ENCODE peak calls at places on chromosomes 5 and 9, in seven cellular contexts. One of them, this sample, is unnamed. For H3K4me1, the result is how much of the 10 kb centered on the place peaks cover.

GRCh38 chr5:77152441-77152840 is 58.0 kb upstream of the PDE8B start:
- DNase-seq in stomach: no peak
- DNase-seq in naive thymus-derived CD4-positive, alpha-beta T cell: no peak
- DNase-seq in left lung: no peak
- DNase-seq in SJSA1: no peak
- DNase-seq in spleen: no peak
- DNase-seq in aorta: no peak
- DNase-seq in this sample: no peak

GRCh38 chr9:125343518-125344284 is 82.1 kb downstream of the GAPVD1 start:
- DNase-seq in stomach: no peak
- DNase-seq in naive thymus-derived CD4-positive, alpha-beta T cell: no peak
- DNase-seq in left lung: no peak
- DNase-seq in SJSA1: no peak
- DNase-seq in spleen: no peak
- DNase-seq in aorta: no peak
- DNase-seq in this sample: no peak

GRCh38 chr9:91426123-91426745 is 2.6 kb upstream of the NFIL3 start:
- DNase-seq in stomach: no peak
- DNase-seq in naive thymus-derived CD4-positive, alpha-beta T cell: peak
- DNase-seq in left lung: no peak
- DNase-seq in SJSA1: no peak
- DNase-seq in spleen: no peak
- DNase-seq in aorta: no peak
- DNase-seq in this sample: no peak

GRCh38 chr5:169242175-169242848 is 58.6 kb downstream of the SLIT3 start:
- DNase-seq in stomach: no peak
- DNase-seq in naive thymus-derived CD4-positive, alpha-beta T cell: no peak
- DNase-seq in left lung: no peak
- DNase-seq in SJSA1: no peak
- DNase-seq in spleen: no peak
- DNase-seq in aorta: no peak
- DNase-seq in this sample: no peak

GRCh38 chr5:93755716-93756115 is 14.3 kb upstream of the POU5F2 start:
- DNase-seq in stomach: no peak
- DNase-seq in naive thymus-derived CD4-positive, alpha-beta T cell: no peak
- DNase-seq in left lung: no peak
- DNase-seq in SJSA1: no peak
- DNase-seq in spleen: peak
- DNase-seq in aorta: no peak
- DNase-seq in this sample: no peak

GRCh38 chr5:87398981-87399616 is 13.6 kb downstream of the CCNH start:
- DNase-seq in stomach: no peak
- DNase-seq in naive thymus-derived CD4-positive, alpha-beta T cell: no peak
- DNase-seq in left lung: no peak
- DNase-seq in SJSA1: no peak
- DNase-seq in spleen: no peak
- DNase-seq in aorta: no peak
- DNase-seq in this sample: no peak

GRCh38 chr5:107655836-107656235 is 14.9 kb downstream of the EFNA5 start:
- DNase-seq in stomach: no peak
- DNase-seq in naive thymus-derived CD4-positive, alpha-beta T cell: no peak
- DNase-seq in left lung: no peak
- DNase-seq in SJSA1: no peak
- DNase-seq in spleen: no peak
- DNase-seq in aorta: no peak
- DNase-seq in this sample: no peak

GRCh38 chr9:136644593-136645342 is 17.9 kb upstream of the EGFL7 start:
- DNase-seq in stomach: peak
- DNase-seq in naive thymus-derived CD4-positive, alpha-beta T cell: peak
- DNase-seq in left lung: peak
- DNase-seq in SJSA1: no peak
- DNase-seq in spleen: peak
- DNase-seq in aorta: no peak
- DNase-seq in this sample: peak

GRCh38 chr9:91451431-91452270 is 28.0 kb upstream of the NFIL3 start:
- DNase-seq in stomach: no peak
- DNase-seq in naive thymus-derived CD4-positive, alpha-beta T cell: no peak
- DNase-seq in left lung: no peak
- DNase-seq in SJSA1: no peak
- DNase-seq in spleen: no peak
- DNase-seq in aorta: no peak
- DNase-seq in this sample: no peak

GRCh38 chr9:121275781-121276658 is 8.1 kb downstream of the GSN start:
- DNase-seq in stomach: no peak
- DNase-seq in naive thymus-derived CD4-positive, alpha-beta T cell: no peak
- DNase-seq in left lung: no peak
- DNase-seq in SJSA1: no peak
- DNase-seq in spleen: no peak
- DNase-seq in aorta: no peak
- DNase-seq in this sample: no peak
- H3K4me1 ChIP-seq in stomach: half or more
- H3K4me1 ChIP-seq in naive thymus-derived CD4-positive, alpha-beta T cell: under half
- H3K4me1 ChIP-seq in left lung: half or more
- H3K4me1 ChIP-seq in SJSA1: half or more
- H3K4me1 ChIP-seq in spleen: half or more
- H3K4me1 ChIP-seq in aorta: under half
- H3K4me1 ChIP-seq in this sample: under half

DNA sequence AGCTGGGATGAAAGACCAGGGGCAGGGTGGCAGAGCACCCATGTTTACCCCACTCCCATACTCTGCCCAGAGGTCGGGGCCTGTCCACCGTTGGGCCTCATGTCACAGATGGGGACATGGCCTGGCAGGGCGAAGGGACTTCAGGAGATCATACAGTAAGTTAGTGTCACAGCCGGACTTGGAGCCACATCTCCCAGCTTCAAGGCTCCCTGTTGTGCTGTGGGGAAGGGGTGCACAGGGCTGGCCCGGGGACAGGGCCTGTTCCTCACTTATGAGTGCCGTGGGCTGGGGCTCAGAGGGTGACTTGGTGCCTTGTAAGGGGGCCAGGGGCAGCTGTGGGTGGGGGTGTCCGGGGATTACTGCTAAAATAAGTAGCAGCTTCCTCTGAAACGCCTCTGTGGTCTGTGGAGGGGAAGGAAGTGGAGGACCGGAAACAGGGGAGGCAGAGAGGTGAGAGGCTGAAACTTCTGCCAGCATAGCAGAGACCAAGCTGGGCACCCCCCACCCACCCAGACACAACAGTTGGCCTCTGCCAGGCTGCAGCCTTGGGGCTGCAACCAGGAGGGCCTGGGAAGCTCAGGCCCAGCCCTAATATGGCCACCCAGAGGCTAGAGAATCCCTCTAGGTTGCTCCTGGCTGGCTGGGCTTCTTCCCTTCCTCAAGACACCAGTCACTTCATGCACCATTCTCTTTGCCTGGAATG is 41.1 kb upstream of the NEK6 start:
- DNase-seq in stomach: peak
- DNase-seq in naive thymus-derived CD4-positive, alpha-beta T cell: no peak
- DNase-seq in left lung: peak
- DNase-seq in SJSA1: no peak
- DNase-seq in spleen: peak
- DNase-seq in aorta: no peak
- DNase-seq in this sample: peak
- H3K4me1 ChIP-seq in stomach: under half
- H3K4me1 ChIP-seq in naive thymus-derived CD4-positive, alpha-beta T cell: half or more
- H3K4me1 ChIP-seq in left lung: under half
- H3K4me1 ChIP-seq in SJSA1: under half
- H3K4me1 ChIP-seq in spleen: half or more
- H3K4me1 ChIP-seq in aorta: under half
- H3K4me1 ChIP-seq in this sample: under half

DNA sequence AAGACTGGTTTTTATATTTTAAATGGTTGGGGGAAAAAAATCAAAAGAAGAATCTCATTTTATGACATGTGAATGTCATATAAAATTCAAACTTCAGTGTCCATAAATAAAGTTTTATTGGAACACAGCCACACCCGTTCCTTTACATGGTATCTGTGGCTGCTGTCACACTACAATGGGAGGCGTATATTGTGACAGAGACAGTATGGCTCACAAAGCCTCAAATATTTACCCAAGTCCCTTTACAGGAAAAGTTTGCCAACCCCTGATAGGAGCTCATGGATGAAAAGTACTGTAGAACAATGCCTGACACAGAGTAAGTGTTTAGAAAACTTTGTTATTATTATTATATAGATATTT is 5.2 kb upstream of the DUSP1 start:
- DNase-seq in stomach: no peak
- DNase-seq in naive thymus-derived CD4-positive, alpha-beta T cell: no peak
- DNase-seq in left lung: no peak
- DNase-seq in SJSA1: no peak
- DNase-seq in spleen: no peak
- DNase-seq in aorta: no peak
- DNase-seq in this sample: no peak
- H3K4me1 ChIP-seq in stomach: half or more
- H3K4me1 ChIP-seq in naive thymus-derived CD4-positive, alpha-beta T cell: under half
- H3K4me1 ChIP-seq in left lung: half or more
- H3K4me1 ChIP-seq in SJSA1: half or more
- H3K4me1 ChIP-seq in spleen: half or more
- H3K4me1 ChIP-seq in aorta: under half
- H3K4me1 ChIP-seq in this sample: under half

DNA sequence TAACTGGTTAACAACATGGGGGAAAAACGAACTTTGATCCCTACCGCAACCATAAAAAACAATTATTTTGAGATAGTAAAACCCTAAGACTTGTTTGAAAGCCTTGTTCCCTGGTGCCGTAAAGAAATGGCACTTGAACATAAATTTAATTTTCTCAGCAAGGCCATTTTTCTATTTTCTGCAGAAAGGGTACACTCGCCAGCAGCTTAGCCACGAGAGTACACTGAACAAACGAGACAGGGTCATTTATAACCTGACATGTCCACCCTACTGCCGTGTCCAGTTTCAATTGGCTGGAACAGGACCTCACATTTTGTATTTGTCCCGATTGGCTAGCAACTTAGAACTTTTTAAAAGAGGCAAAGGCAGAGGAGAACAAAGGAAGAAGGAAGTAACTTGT is 26.8 kb downstream of the FBXW11 start:
- DNase-seq in stomach: no peak
- DNase-seq in naive thymus-derived CD4-positive, alpha-beta T cell: no peak
- DNase-seq in left lung: no peak
- DNase-seq in SJSA1: no peak
- DNase-seq in spleen: no peak
- DNase-seq in aorta: no peak
- DNase-seq in this sample: no peak
- H3K4me1 ChIP-seq in stomach: under half
- H3K4me1 ChIP-seq in naive thymus-derived CD4-positive, alpha-beta T cell: under half
- H3K4me1 ChIP-seq in left lung: under half
- H3K4me1 ChIP-seq in SJSA1: under half
- H3K4me1 ChIP-seq in spleen: half or more
- H3K4me1 ChIP-seq in aorta: under half
- H3K4me1 ChIP-seq in this sample: under half

GRCh38 chr9:113528811-113529210 is 65.3 kb downstream of the RGS3 start:
- DNase-seq in stomach: no peak
- DNase-seq in naive thymus-derived CD4-positive, alpha-beta T cell: no peak
- DNase-seq in left lung: no peak
- DNase-seq in SJSA1: no peak
- DNase-seq in spleen: peak
- DNase-seq in aorta: no peak
- DNase-seq in this sample: no peak
- H3K4me1 ChIP-seq in stomach: under half
- H3K4me1 ChIP-seq in naive thymus-derived CD4-positive, alpha-beta T cell: under half
- H3K4me1 ChIP-seq in left lung: under half
- H3K4me1 ChIP-seq in SJSA1: under half
- H3K4me1 ChIP-seq in spleen: half or more
- H3K4me1 ChIP-seq in aorta: under half
- H3K4me1 ChIP-seq in this sample: under half